ENCODE peak calls at places on chromosomes 6 and 20, in seven cellular contexts. W, G, Z, N, M, I and H are unnamed samples.

GRCh38 chr6:76703786-76704185 is 631.3 kb upstream of the IMPG1 start:
- DNase-seq in W (no peak), G (peak; percentile 27), Z (no peak), N (no peak), M (no peak), I (no peak), H (no peak)

GRCh38 chr6:31293343-31293742 is 21.5 kb upstream of the HLA-C start:
- DNase-seq in W (no peak), G (peak; percentile 74), Z (no peak), N (no peak), M (peak; percentile 58), I (no peak), H (no peak)

GRCh38 chr6:153170511-153170910 is 39.4 kb upstream of the RGS17 start:
- DNase-seq in W (no peak), G (no peak), Z (no peak), N (no peak), M (peak; percentile 31), I (no peak), H (no peak)

GRCh38 chr6:47048638-47049037 is 6.5 kb upstream of the ADGRF1 start:
- DNase-seq in W (no peak), G (no peak), Z (no peak), N (no peak), M (no peak), I (no peak), H (no peak)

GRCh38 chr6:88048556-88048955 is 915 bp downstream of the SPACA1 start:
- DNase-seq in W (no peak), G (no peak), Z (no peak), N (no peak), M (no peak), I (no peak), H (no peak)

GRCh38 chr20:32638848-32639247 is 34.9 kb downstream of the C20orf203 start:
- DNase-seq in W (no peak), G (peak; percentile 56), Z (peak; percentile 54), N (no peak), M (peak; percentile 20), I (no peak), H (no peak)

GRCh38 chr6:80366721-80367120 is 260.2 kb downstream of the BCKDHB start:
- DNase-seq in W (no peak), G (no peak), Z (peak; percentile 63), N (no peak), M (peak; percentile 81), I (no peak), H (no peak)

GRCh38 chr6:79672631-79673065 is 41.5 kb downstream of the SH3BGRL2 start:
- DNase-seq in W (no peak), G (peak; percentile 66), Z (no peak), N (no peak), M (peak; percentile 53), I (no peak), H (no peak)

GRCh38 chr20:12591949-12592470 is 416.8 kb upstream of the SPTLC3 start:
- DNase-seq in W (no peak), G (no peak), Z (no peak), N (no peak), M (no peak), I (no peak), H (no peak)

GRCh38 chr20:38210741-38211140 is 45.7 kb upstream of the TGM2 start:
- DNase-seq in W (no peak), G (no peak), Z (no peak), N (no peak), M (peak; percentile 23), I (no peak), H (peak; percentile 65)

GRCh38 chr6:87436435-87436834 is 28.7 kb downstream of the CFAP206 start:
- DNase-seq in W (peak; percentile 12), G (peak; percentile 83), Z (peak; percentile 35), N (peak; percentile 17), M (peak; percentile 84), I (no peak), H (no peak)

GRCh38 chr6:165662671-165663282 is at the start of gene PDE10A:
- DNase-seq in W (peak; percentile 54), G (peak; percentile 63), Z (peak; percentile 52), N (no peak), M (peak; percentile 80), I (no peak), H (peak; percentile 74)

GRCh38 chr6:141482773-141483172 is 650.0 kb upstream of the GJE1 start:
- DNase-seq in W (peak; percentile 6), G (no peak), Z (no peak), N (no peak), M (no peak), I (no peak), H (no peak)

GRCh38 chr6:130466052-130466743 is 100.4 kb downstream of the TMEM200A start:
- DNase-seq in W (no peak), G (no peak), Z (no peak), N (no peak), M (no peak), I (no peak), H (no peak)

GRCh38 chr6:26657268-26657667 is 2.3 kb downstream of the ZNF322 start:
- DNase-seq in W (peak; percentile 4), G (no peak), Z (no peak), N (no peak), M (no peak), I (no peak), H (no peak)

GRCh38 chr6:9405369-9405768 is 970.0 kb upstream of the SLC35B3 start:
- DNase-seq in W (no peak), G (no peak), Z (no peak), N (peak; percentile 46), M (peak; percentile 32), I (no peak), H (no peak)